ENCODE peak calls at places on chromosomes 13 and 19, in nine cellular contexts. O, V, N, Y, Z, S, J, D and C are unnamed samples.

GRCh38 chr13:94712287-94712811 is at the start of gene SOX21:
- DNase-seq in J (no peak), Z (no peak), Y (no peak), N (no peak), V (no peak), S (no peak), O (no peak), D (no peak), C (no peak)

GRCh38 chr13:99105160-99105559 is 95.5 kb upstream of the UBAC2 start:
- DNase-seq in J (no peak), D (no peak), Y (no peak), S (no peak), V (no peak), Z (no peak), N (no peak), O (no peak), C (no peak)

GRCh38 chr13:28805193-28805819 is 14.8 kb upstream of the MTUS2 start:
- DNase-seq in N (no peak), Z (no peak), V (peak; percentile 27), O (no peak), J (no peak), D (peak; percentile 7), Y (no peak), S (no peak), C (no peak)

GRCh38 chr13:48478401-48478800 is 54.5 kb downstream of the RCBTB2 start:
- DNase-seq in D (no peak), S (no peak), J (no peak), Y (no peak), O (no peak), V (no peak), N (no peak), Z (no peak), C (no peak)

GRCh38 chr13:101331731-101332130 is 84.6 kb downstream of the NALCN start:
- DNase-seq in N (no peak), O (no peak), S (no peak), Y (no peak), J (no peak), Z (no peak), V (no peak), D (no peak), C (no peak)

GRCh38 chr19:46660601-46661019 is 372 bp downstream of the DACT3 start:
- DNase-seq in Z (no peak), D (no peak), V (no peak), Y (no peak), J (no peak), N (no peak), S (peak; percentile 41), O (no peak), C (peak; percentile 43)

GRCh38 chr13:20430296-20430695 is 95.4 kb downstream of the CRYL1 start:
- DNase-seq in S (no peak), V (no peak), Z (no peak), Y (no peak), N (no peak), J (no peak), O (no peak), D (no peak), C (no peak)

GRCh38 chr13:51942189-51942588 is 69.1 kb downstream of the ATP7B start:
- DNase-seq in N (no peak), S (no peak), J (no peak), O (no peak), Z (no peak), D (no peak), V (no peak), Y (no peak), C (no peak)

GRCh38 chr13:99018418-99019180 is 40.7 kb upstream of the DOCK9 start:
- DNase-seq in J (peak; percentile 13), Z (peak; percentile 14), Y (no peak), N (no peak), S (no peak), V (peak; percentile 82), D (no peak), O (no peak), C (no peak)

GRCh38 chr19:55250262-55251036 is 8.4 kb downstream of the PPP6R1 start:
- DNase-seq in V (no peak), D (no peak), N (no peak), S (no peak), J (no peak), Y (no peak), Z (no peak), O (no peak), C (no peak)

GRCh38 chr13:51797664-51798488 is 6.1 kb downstream of the DHRS12 start:
- DNase-seq in Z (peak; percentile 46), S (no peak), Y (no peak), D (peak; percentile 14), V (peak; percentile 63), J (peak; percentile 57), O (peak; percentile 68), N (peak; percentile 56), C (no peak)

GRCh38 chr19:679418-680286 is 3.5 kb downstream of the FSTL3 start:
- DNase-seq in D (no peak), Y (no peak), J (peak; percentile 67), S (peak; percentile 76), N (no peak), Z (peak; percentile 30), V (peak; percentile 84), O (peak; percentile 38), C (peak; percentile 86)

GRCh38 chr13:86383561-86383960 is 584.3 kb upstream of the SLITRK6 start:
- DNase-seq in V (no peak), J (no peak), Y (no peak), Z (no peak), D (no peak), O (no peak), S (no peak), N (no peak), C (no peak)

GRCh38 chr19:30284209-30284608 is 88.0 kb upstream of the ZNF536 start:
- DNase-seq in D (no peak), Z (no peak), V (no peak), N (no peak), S (no peak), J (no peak), Y (no peak), O (no peak), C (no peak)

GRCh38 chr19:13865578-13866462 is 11.1 kb upstream of the NANOS3 start:
- DNase-seq in V (no peak), J (no peak), Z (no peak), D (no peak), S (no peak), O (no peak), N (no peak), Y (no peak), C (peak; percentile 57)

GRCh38 chr19:13885826-13886365 is 9.0 kb downstream of the NANOS3 start:
- DNase-seq in Y (no peak), V (no peak), N (no peak), O (no peak), J (no peak), Z (no peak), S (no peak), D (no peak), C (no peak)

GRCh38 chr19:13935765-13936486 is 2.3 kb downstream of the PODNL1 start:
- DNase-seq in V (no peak), D (no peak), S (no peak), N (no peak), Z (no peak), O (no peak), J (no peak), Y (no peak), C (no peak)

GRCh38 chr13:59459972-59460371 is 703.8 kb downstream of the DIAPH3 start:
- DNase-seq in V (peak; percentile 46), S (no peak), Y (no peak), J (no peak), N (no peak), D (no peak), O (no peak), Z (no peak), C (no peak)

GRCh38 chr19:35295792-35296462 is 4.0 kb downstream of the MAG start:
- DNase-seq in V (no peak), O (peak; percentile 85), J (no peak), Y (no peak), D (peak; percentile 71), N (peak; percentile 20), S (no peak), Z (no peak), C (no peak)

GRCh38 chr19:6274756-6275155 is 5.0 kb downstream of the MLLT1 start:
- DNase-seq in N (no peak), V (no peak), O (no peak), Z (no peak), D (no peak), Y (no peak), J (no peak), S (peak; percentile 60), C (no peak)

GRCh38 chr13:24112791-24113190 is 47.7 kb upstream of the SPATA13 start:
- DNase-seq in J (no peak), S (no peak), O (no peak), D (no peak), V (peak; percentile 10), N (no peak), Y (no peak), Z (no peak), C (no peak)

GRCh38 chr19:58252102-58252685 is 23.5 kb downstream of the ZNF544 start:
- DNase-seq in O (no peak), S (no peak), Y (no peak), N (no peak), V (no peak), D (no peak), J (peak; percentile 10), Z (no peak), C (no peak)

GRCh38 chr13:44576396-44577235 is 486 bp upstream of the TSC22D1 start:
- DNase-seq in Z (no peak), D (no peak), S (peak; percentile 35), O (peak; percentile 42), V (no peak), N (peak; percentile 10), Y (peak; percentile 13), J (no peak), C (peak; percentile 59)

GRCh38 chr13:88857256-88857655 is 1186.1 kb downstream of the SLITRK5 start:
- DNase-seq in Y (no peak), O (no peak), S (no peak), Z (no peak), N (no peak), D (no peak), J (no peak), V (no peak), C (no peak)

GRCh38 chr13:24802074-24802473 is 38.1 kb downstream of the RNF17 start:
- DNase-seq in J (no peak), N (no peak), Y (no peak), V (peak; percentile 10), O (no peak), D (no peak), S (no peak), Z (no peak), C (no peak)

GRCh38 chr19:56261145-56261544 is 11.4 kb upstream of the EDDM13 start:
- DNase-seq in Z (no peak), Y (no peak), S (no peak), D (no peak), N (no peak), O (no peak), V (no peak), J (no peak), C (no peak)

GRCh38 chr19:6847828-6848200 is 39.6 kb upstream of the ADGRE1 start:
- DNase-seq in O (no peak), J (no peak), V (no peak), S (no peak), D (no peak), Z (no peak), Y (no peak), N (no peak), C (no peak)

GRCh38 chr13:113124211-113125025 is 1.8 kb downstream of the F10 start:
- DNase-seq in O (no peak), V (no peak), Y (no peak), S (no peak), D (no peak), J (no peak), N (no peak), Z (no peak), C (peak; percentile 16)

GRCh38 chr19:47507924-47508553 is 6.8 kb downstream of the NAPA start:
- DNase-seq in J (no peak), V (no peak), Y (no peak), O (no peak), S (no peak), Z (no peak), D (no peak), N (no peak), C (no peak)

GRCh38 chr13:37187611-37188010 is 82.1 kb upstream of the CSNK1A1L start:
- DNase-seq in O (no peak), Z (no peak), V (no peak), Y (no peak), J (no peak), N (no peak), D (no peak), S (no peak), C (no peak)

GRCh38 chr13:67493835-67494234 is 263.7 kb upstream of the PCDH9 start:
- DNase-seq in V (peak; percentile 21), J (no peak), Z (no peak), S (no peak), Y (no peak), N (no peak), D (no peak), O (no peak), C (no peak)